ENCODE peak calls at places on chromosome 10, in four cellular contexts. One of them, this sample, is unnamed.

GRCh38 chr10:18216482-18216881 is 76.3 kb downstream of the CACNB2 start:
- DNase-seq in transverse colon: no peak
- DNase-seq in lower leg skin: no peak
- DNase-seq in right lobe of liver: no peak
- DNase-seq in this sample: no peak

GRCh38 chr10:12726971-12727831 is 274.3 kb downstream of the CCDC3 start:
- DNase-seq in transverse colon: no peak
- DNase-seq in lower leg skin: no peak
- DNase-seq in right lobe of liver: no peak
- DNase-seq in this sample: no peak

GRCh38 chr10:128242641-128243040 is 116.4 kb upstream of the MKI67 start:
- DNase-seq in transverse colon: no peak
- DNase-seq in lower leg skin: no peak
- DNase-seq in right lobe of liver: no peak
- DNase-seq in this sample: no peak

GRCh38 chr10:77912576-77912975 is 14.0 kb downstream of the DLG5 start:
- DNase-seq in transverse colon: no peak
- DNase-seq in lower leg skin: no peak
- DNase-seq in right lobe of liver: no peak
- DNase-seq in this sample: no peak

GRCh38 chr10:43262043-43262901 is 4.6 kb downstream of the RASGEF1A start:
- DNase-seq in transverse colon: no peak
- DNase-seq in lower leg skin: peak; percentile 9
- DNase-seq in right lobe of liver: no peak
- DNase-seq in this sample: no peak

GRCh38 chr10:4086041-4086886 is 301.3 kb upstream of the KLF6 start:
- DNase-seq in transverse colon: no peak
- DNase-seq in lower leg skin: no peak
- DNase-seq in right lobe of liver: no peak
- DNase-seq in this sample: no peak

GRCh38 chr10:114634607-114634974 is 23.5 kb downstream of the ABLIM1 start:
- DNase-seq in transverse colon: no peak
- DNase-seq in lower leg skin: peak; percentile 84
- DNase-seq in right lobe of liver: no peak
- DNase-seq in this sample: peak; percentile 63

GRCh38 chr10:125348536-125348935 is 188.2 kb upstream of the CTBP2 start:
- DNase-seq in transverse colon: no peak
- DNase-seq in lower leg skin: no peak
- DNase-seq in right lobe of liver: no peak
- DNase-seq in this sample: no peak

GRCh38 chr10:60645928-60646433 is 132.3 kb upstream of the CDK1 start:
- DNase-seq in transverse colon: no peak
- DNase-seq in lower leg skin: no peak
- DNase-seq in right lobe of liver: no peak
- DNase-seq in this sample: no peak

GRCh38 chr10:32446701-32447406 is 914 bp downstream of the CCDC7 start:
- DNase-seq in transverse colon: no peak
- DNase-seq in lower leg skin: no peak
- DNase-seq in right lobe of liver: no peak
- DNase-seq in this sample: no peak

GRCh38 chr10:115092555-115093285 is 445 bp upstream of the ATRNL1 start:
- DNase-seq in transverse colon: peak; percentile 14
- DNase-seq in lower leg skin: no peak
- DNase-seq in right lobe of liver: no peak
- DNase-seq in this sample: no peak

DNA sequence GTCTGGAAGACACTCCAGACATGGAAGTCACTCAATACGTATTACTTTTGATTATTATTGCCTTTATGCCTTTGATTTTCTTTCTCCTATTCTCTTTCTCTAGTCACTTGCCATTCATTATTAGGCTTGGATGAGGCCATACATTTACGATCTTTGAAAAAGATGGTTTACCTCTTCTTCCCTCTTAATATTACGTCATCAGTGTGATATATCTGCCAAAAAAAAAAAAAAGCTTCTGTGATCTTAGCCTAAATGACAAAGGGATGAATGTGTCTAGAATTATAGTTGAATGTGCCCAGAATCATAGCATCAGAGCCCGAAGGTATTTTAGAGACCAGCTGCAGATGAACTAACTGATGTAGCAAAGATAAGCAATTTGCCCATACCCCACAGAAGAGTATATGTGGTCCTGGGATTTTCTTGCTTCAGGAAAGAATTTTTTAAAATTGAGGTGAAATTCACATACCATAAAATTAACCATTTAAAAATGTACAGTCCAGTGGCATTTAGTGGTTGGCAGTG is 73.9 kb downstream of the HHEX start:
- DNase-seq in transverse colon: no peak
- DNase-seq in lower leg skin: no peak
- DNase-seq in right lobe of liver: no peak
- DNase-seq in this sample: no peak
- TF ChIP-seq POLR2A in transverse colon: no peak
- TF ChIP-seq POLR2A in lower leg skin: no peak
- TF ChIP-seq POLR2A in right lobe of liver: no peak
- TF ChIP-seq POLR2A in this sample: no peak

DNA sequence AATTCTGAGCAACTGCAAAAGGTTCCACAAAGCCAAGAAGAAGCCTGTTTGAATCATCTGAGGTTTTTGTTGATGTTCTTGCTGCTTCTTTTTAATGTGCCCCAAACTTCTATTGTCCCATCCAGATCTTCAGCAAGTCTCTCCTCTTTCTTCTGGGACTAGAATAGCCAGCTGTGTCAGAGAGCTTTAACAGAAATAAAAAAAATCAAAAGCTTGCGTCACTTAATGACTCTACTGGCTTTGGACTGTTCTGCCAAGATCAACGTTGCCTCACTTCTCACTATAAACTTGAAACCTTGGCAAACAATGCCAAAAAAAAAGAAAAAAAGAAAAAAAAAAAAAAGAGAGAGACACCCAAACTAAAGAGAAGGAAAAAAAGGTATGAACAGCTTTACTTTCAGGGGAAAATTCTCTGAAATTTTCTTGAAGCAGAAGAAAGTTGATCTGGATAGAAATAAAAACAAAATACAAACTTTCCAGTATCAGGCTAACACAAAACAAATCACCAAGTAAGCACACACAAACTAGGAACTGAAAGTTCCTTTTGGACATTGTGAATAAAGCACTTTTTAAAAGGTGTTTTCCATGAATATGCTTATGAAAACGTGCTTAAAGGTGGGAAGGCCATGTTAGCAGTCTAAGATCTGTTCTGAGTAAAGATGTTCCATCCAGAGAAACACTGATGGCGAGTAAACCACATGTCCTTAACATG is 14.8 kb downstream of the USP54 start:
- DNase-seq in transverse colon: no peak
- DNase-seq in lower leg skin: peak; percentile 61
- DNase-seq in right lobe of liver: no peak
- DNase-seq in this sample: no peak
- TF ChIP-seq POLR2A in transverse colon: peak; percentile 77
- TF ChIP-seq POLR2A in lower leg skin: no peak
- TF ChIP-seq POLR2A in right lobe of liver: no peak
- TF ChIP-seq POLR2A in this sample: no peak

DNA sequence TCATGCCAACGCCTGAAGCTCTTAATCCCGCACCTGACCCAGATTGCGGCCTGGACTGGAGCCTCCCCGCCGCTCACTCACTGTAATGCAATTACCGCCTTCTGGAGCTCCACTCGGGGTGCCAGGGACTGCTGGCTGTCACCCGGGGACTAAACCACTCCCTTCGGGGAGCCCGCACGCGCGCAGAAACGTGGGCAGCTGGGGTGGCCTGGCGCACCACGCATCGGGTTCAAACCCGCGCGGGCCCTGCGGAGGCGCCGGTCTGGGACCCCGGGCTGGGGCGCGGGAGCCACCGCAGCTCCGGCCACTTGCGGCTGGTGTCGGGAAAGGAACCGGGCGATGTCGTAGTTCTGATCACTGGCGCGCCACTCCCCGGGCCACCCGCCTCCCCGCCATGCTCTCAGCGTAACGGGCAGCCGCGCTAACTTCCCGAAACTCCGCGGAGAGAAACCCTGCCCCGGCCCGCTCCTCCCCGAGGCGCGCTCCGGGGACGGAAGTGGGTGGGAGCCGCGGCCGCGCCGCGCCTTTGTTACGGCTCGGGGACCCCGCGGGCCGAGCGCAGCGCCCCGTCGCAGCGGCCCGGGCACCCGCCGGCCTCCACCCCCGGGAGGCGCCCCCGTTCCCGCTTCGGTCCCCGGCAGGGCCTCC is 100.3 kb upstream of the SVIL start:
- DNase-seq in transverse colon: peak; percentile 66
- DNase-seq in lower leg skin: peak; percentile 63
- DNase-seq in right lobe of liver: peak; percentile 84
- DNase-seq in this sample: peak; percentile 56
- TF ChIP-seq POLR2A in transverse colon: no peak
- TF ChIP-seq POLR2A in lower leg skin: no peak
- TF ChIP-seq POLR2A in right lobe of liver: no peak
- TF ChIP-seq POLR2A in this sample: peak; percentile 3

GRCh38 chr10:95333997-95334792 is 43.4 kb upstream of the PDLIM1 start:
- DNase-seq in transverse colon: peak; percentile 57
- DNase-seq in lower leg skin: peak; percentile 39
- DNase-seq in right lobe of liver: no peak
- DNase-seq in this sample: peak; percentile 79
- TF ChIP-seq POLR2A in transverse colon: no peak
- TF ChIP-seq POLR2A in lower leg skin: no peak
- TF ChIP-seq POLR2A in right lobe of liver: no peak
- TF ChIP-seq POLR2A in this sample: peak; percentile 12

DNA sequence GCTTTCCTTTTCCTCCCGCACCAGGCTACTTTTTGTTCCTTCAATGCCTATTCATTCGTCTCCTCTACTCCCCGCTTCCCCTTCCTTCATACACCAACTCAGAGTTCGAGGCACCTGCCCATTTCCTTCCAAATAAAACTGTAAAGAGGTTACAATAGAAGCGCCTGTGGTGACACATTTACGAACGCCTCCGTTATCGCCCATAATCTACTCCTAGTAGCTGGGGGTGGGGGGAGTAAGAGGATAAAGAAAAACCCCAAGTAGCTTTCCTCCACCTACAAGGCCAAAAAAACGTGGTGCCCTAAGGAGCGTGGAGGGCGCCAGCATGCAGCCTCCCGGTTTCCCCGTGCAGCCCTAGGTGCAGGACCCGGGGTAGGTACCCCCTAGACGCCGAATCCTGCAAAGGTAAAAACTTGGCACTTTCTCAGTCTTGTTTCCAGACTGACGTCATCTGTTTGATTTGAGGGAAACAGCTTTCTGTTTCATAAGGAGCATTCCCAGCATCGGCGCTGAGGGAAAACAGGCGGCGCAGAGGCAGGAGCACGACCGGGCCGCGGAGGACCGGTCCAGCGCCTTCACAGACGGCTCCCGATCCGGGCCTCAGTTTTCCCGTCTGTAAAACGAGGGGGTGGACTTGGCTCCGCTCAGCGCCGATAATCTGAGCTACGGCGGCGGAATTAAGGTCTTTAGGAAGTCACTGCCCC is 922 bp downstream of the PPA1 start:
- DNase-seq in transverse colon: peak; percentile 77
- DNase-seq in lower leg skin: no peak
- DNase-seq in right lobe of liver: peak; percentile 77
- DNase-seq in this sample: peak; percentile 54
- TF ChIP-seq POLR2A in transverse colon: peak; percentile 82
- TF ChIP-seq POLR2A in lower leg skin: no peak
- TF ChIP-seq POLR2A in right lobe of liver: peak; percentile 89
- TF ChIP-seq POLR2A in this sample: peak; percentile 33

DNA sequence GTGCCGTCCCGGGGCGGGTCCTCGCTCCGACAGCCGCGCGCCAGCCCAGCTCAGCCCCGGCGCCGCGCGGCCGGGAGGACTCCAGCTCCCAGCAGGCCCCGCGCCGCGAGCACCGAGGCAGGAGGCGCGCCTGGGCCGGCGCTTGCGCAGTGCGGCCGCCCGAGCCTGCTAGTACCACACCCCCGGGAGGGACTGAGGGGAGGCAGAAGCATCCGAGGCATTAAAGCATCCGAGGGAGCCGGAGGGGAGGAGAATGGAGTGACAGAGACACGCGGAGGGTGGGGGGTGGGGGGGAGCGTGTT is at the start of gene GRK5:
- DNase-seq in transverse colon: peak; percentile 95
- DNase-seq in lower leg skin: peak; percentile 92
- DNase-seq in right lobe of liver: peak; percentile 96
- DNase-seq in this sample: peak; percentile 94
- TF ChIP-seq POLR2A in transverse colon: peak; percentile 9
- TF ChIP-seq POLR2A in lower leg skin: no peak
- TF ChIP-seq POLR2A in right lobe of liver: peak; percentile 79
- TF ChIP-seq POLR2A in this sample: peak; percentile 82

GRCh38 chr10:102643346-102644065 is 773 bp upstream of the TRIM8 start:
- DNase-seq in transverse colon: peak; percentile 67
- DNase-seq in lower leg skin: peak; percentile 51
- DNase-seq in right lobe of liver: peak; percentile 75
- DNase-seq in this sample: no peak
- TF ChIP-seq POLR2A in transverse colon: no peak
- TF ChIP-seq POLR2A in lower leg skin: no peak
- TF ChIP-seq POLR2A in right lobe of liver: peak; percentile 81
- TF ChIP-seq POLR2A in this sample: peak; percentile 43

GRCh38 chr10:132532784-132533560 is 4.6 kb upstream of the INPP5A start:
- DNase-seq in transverse colon: no peak
- DNase-seq in lower leg skin: no peak
- DNase-seq in right lobe of liver: no peak
- DNase-seq in this sample: peak; percentile 76

GRCh38 chr10:132536241-132536963 is 1.2 kb upstream of the INPP5A start:
- DNase-seq in transverse colon: peak; percentile 55
- DNase-seq in lower leg skin: no peak
- DNase-seq in right lobe of liver: peak; percentile 63
- DNase-seq in this sample: no peak

GRCh38 chr10:132535065-132535651 is 2.4 kb upstream of the INPP5A start:
- DNase-seq in transverse colon: no peak
- DNase-seq in lower leg skin: no peak
- DNase-seq in right lobe of liver: no peak
- DNase-seq in this sample: no peak

GRCh38 chr10:132533571-132534260 is 3.9 kb upstream of the INPP5A start:
- DNase-seq in transverse colon: no peak
- DNase-seq in lower leg skin: no peak
- DNase-seq in right lobe of liver: no peak
- DNase-seq in this sample: no peak

DNA sequence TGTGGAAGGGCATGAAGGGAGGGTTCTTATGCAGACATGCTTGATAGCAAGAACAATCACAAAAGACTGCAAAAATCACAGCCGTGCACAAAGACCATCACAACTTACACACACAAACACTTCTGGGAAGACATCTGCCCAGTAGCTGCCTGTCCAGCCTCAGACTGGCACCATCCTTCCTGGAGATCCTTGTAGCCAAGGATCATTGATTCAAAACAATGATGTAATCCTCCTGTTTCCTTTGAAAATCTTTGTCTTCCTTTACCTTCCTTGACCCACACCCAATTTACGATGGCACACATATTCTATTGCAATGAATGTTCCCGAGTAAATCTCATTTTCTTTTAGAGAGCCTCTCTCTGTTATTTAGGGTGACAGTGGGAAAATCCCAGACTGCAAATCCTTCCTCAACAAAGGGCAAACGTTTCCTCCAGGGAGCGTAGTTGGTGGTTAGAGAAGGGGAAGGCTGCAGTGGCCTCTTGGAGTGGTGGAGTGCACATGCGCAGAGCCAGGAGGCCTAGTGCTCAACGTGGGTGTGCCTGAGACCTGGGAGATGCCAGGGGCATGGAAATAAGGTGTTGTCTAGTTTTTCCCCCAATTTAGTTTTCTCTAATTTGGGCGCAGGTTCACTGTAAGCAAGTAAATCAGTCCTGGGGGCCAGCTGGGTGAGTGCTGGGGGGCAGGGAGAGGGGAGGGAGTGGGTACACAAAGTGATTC is 3.1 kb upstream of the INPP5A start:
- DNase-seq in transverse colon: no peak
- DNase-seq in lower leg skin: no peak
- DNase-seq in right lobe of liver: peak; percentile 43
- DNase-seq in this sample: no peak
- TF ChIP-seq POLR2A in transverse colon: no peak
- TF ChIP-seq POLR2A in lower leg skin: no peak
- TF ChIP-seq POLR2A in right lobe of liver: no peak
- TF ChIP-seq POLR2A in this sample: no peak

This sample was measured in H54.